ENCODE peak calls at places on chromosomes 3 and 15, in four cellular contexts. G, S, F and N are unnamed samples.

GRCh38 chr3:42690766-42691680 is 5.7 kb downstream of the KLHL40 start:
- DNase-seq in G (peak), S (no peak), F (no peak), N (no peak)

GRCh38 chr3:13669457-13669856 is 120.5 kb downstream of the FBLN2 start:
- DNase-seq in G (no peak), S (no peak), F (no peak), N (no peak)

GRCh38 chr3:114333180-114333922 is 39.5 kb downstream of the TIGIT start:
- DNase-seq in G (no peak), S (no peak), F (no peak), N (no peak)

GRCh38 chr3:32105291-32106131 is 909 bp upstream of the GPD1L start:
- DNase-seq in G (no peak), S (no peak), F (no peak), N (no peak)

GRCh38 chr15:72889545-72889944 is 106.0 kb upstream of the ADPGK start:
- DNase-seq in G (no peak), S (no peak), F (no peak), N (no peak)

GRCh38 chr3:100737334-100737733 is 28.0 kb downstream of the TFG start:
- DNase-seq in G (no peak), S (peak), F (no peak), N (no peak)

GRCh38 chr3:194275231-194275671 is 75.9 kb downstream of the CPN2 start:
- DNase-seq in G (peak), S (no peak), F (no peak), N (no peak)

GRCh38 chr3:11835028-11835639 is 11.6 kb downstream of the TAMM41 start:
- DNase-seq in G (no peak), S (peak), F (no peak), N (no peak)

GRCh38 chr3:197493049-197493448 is 62.7 kb downstream of the BDH1 start:
- DNase-seq in G (no peak), S (no peak), F (no peak), N (no peak)

GRCh38 chr15:58773024-58773423 is 1.9 kb downstream of the MINDY2 start:
- DNase-seq in G (no peak), S (no peak), F (no peak), N (no peak)

GRCh38 chr15:48459571-48460461 is 128.6 kb downstream of the DUT start:
- DNase-seq in G (no peak), S (peak), F (no peak), N (no peak)

GRCh38 chr3:122893754-122894668 is 99.1 kb downstream of the SLC49A4 start:
- DNase-seq in G (no peak), S (no peak), F (peak), N (no peak)

GRCh38 chr3:48402907-48403306 is 27.0 kb downstream of the PLXNB1 start:
- DNase-seq in G (no peak), S (no peak), F (no peak), N (peak)

GRCh38 chr3:80785875-80786274 is 975.6 kb downstream of the GBE1 start:
- DNase-seq in G (no peak), S (no peak), F (no peak), N (no peak)

GRCh38 chr3:52529376-52530333 is 4.0 kb downstream of the NT5DC2 start:
- DNase-seq in G (peak), S (peak), F (peak), N (peak)

GRCh38 chr3:42975456-42975855 is 3.7 kb upstream of the GASK1A start:
- DNase-seq in G (no peak), S (no peak), F (no peak), N (no peak)